ENCODE peak calls at places on chromosomes 7 and 10, in five cellular contexts. One of them, this sample, is unnamed. For H3K4me1, the result is how much of the 10 kb centered on the place peaks cover.

GRCh38 chr7:22672892-22673637 is 53.9 kb upstream of the IL6 start:
- DNase-seq in aorta: no peak
- DNase-seq in SK-N-SH: no peak
- DNase-seq in H9: no peak
- DNase-seq in gastrocnemius medialis: no peak
- DNase-seq in this sample: no peak

GRCh38 chr7:37283701-37284100 is 165.0 kb downstream of the ELMO1 start:
- DNase-seq in aorta: no peak
- DNase-seq in SK-N-SH: no peak
- DNase-seq in H9: no peak
- DNase-seq in gastrocnemius medialis: no peak
- DNase-seq in this sample: no peak

GRCh38 chr10:100020883-100021248 is 11.1 kb upstream of the DNMBP start:
- DNase-seq in aorta: no peak
- DNase-seq in SK-N-SH: no peak
- DNase-seq in H9: peak
- DNase-seq in gastrocnemius medialis: no peak
- DNase-seq in this sample: no peak

GRCh38 chr7:435518-436366 is 83.9 kb downstream of the PDGFA start:
- DNase-seq in aorta: no peak
- DNase-seq in SK-N-SH: no peak
- DNase-seq in H9: no peak
- DNase-seq in gastrocnemius medialis: no peak
- DNase-seq in this sample: no peak

GRCh38 chr7:23956769-23957556 is 246.9 kb downstream of the STK31 start:
- DNase-seq in aorta: no peak
- DNase-seq in SK-N-SH: no peak
- DNase-seq in H9: no peak
- DNase-seq in gastrocnemius medialis: no peak
- DNase-seq in this sample: no peak

GRCh38 chr7:124784879-124785818 is 19.6 kb upstream of the GPR37 start:
- DNase-seq in aorta: peak
- DNase-seq in SK-N-SH: peak
- DNase-seq in H9: peak
- DNase-seq in gastrocnemius medialis: no peak
- DNase-seq in this sample: peak

GRCh38 chr7:4758791-4759190 is 16.6 kb upstream of the AP5Z1 start:
- DNase-seq in aorta: no peak
- DNase-seq in SK-N-SH: no peak
- DNase-seq in H9: no peak
- DNase-seq in gastrocnemius medialis: no peak
- DNase-seq in this sample: no peak

GRCh38 chr7:128904381-128905197 is 5.9 kb downstream of the KCP start:
- DNase-seq in aorta: no peak
- DNase-seq in SK-N-SH: peak
- DNase-seq in H9: peak
- DNase-seq in gastrocnemius medialis: no peak
- DNase-seq in this sample: no peak

GRCh38 chr7:57867884-57868701 is 418.1 kb downstream of the ZNF716 start:
- DNase-seq in aorta: peak
- DNase-seq in SK-N-SH: peak
- DNase-seq in H9: no peak
- DNase-seq in gastrocnemius medialis: no peak
- DNase-seq in this sample: peak

GRCh38 chr7:136588216-136588615 is 280.2 kb upstream of the CHRM2 start:
- DNase-seq in aorta: no peak
- DNase-seq in SK-N-SH: no peak
- DNase-seq in H9: no peak
- DNase-seq in gastrocnemius medialis: no peak
- DNase-seq in this sample: no peak

GRCh38 chr10:31741473-31741872 is 187.2 kb downstream of the ARHGAP12 start:
- DNase-seq in aorta: no peak
- DNase-seq in SK-N-SH: no peak
- DNase-seq in H9: no peak
- DNase-seq in gastrocnemius medialis: no peak
- DNase-seq in this sample: no peak

GRCh38 chr7:108189733-108190388 is 59.7 kb upstream of the LAMB4 start:
- DNase-seq in aorta: no peak
- DNase-seq in SK-N-SH: no peak
- DNase-seq in H9: no peak
- DNase-seq in gastrocnemius medialis: no peak
- DNase-seq in this sample: no peak

GRCh38 chr10:33945051-33945450 is 610.6 kb upstream of the NRP1 start:
- DNase-seq in aorta: no peak
- DNase-seq in SK-N-SH: no peak
- DNase-seq in H9: no peak
- DNase-seq in gastrocnemius medialis: no peak
- DNase-seq in this sample: no peak

DNA sequence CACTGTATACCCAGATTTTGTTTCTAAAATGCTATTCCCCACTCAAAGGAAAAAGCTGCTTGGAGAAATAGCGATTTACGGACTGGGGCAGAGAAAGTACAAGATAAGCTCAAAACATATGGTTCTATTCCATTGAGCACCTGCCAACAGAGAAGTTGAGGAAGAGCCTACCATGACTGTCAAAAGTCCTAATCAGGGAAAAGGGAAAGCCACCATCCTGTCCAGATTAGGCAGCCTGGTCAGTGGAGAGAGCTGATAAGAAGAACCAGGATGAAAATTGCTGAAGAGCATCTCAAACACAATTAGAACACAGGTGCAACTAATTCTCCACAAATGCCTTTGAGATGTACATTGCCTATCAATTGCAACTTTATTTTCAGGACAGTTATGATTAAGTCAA is 104.1 kb downstream of the MYOF start:
- DNase-seq in aorta: no peak
- DNase-seq in SK-N-SH: no peak
- DNase-seq in H9: no peak
- DNase-seq in gastrocnemius medialis: no peak
- DNase-seq in this sample: no peak
- H3K4me1 ChIP-seq in aorta: under half
- H3K4me1 ChIP-seq in SK-N-SH: under half
- H3K4me1 ChIP-seq in H9: under half
- H3K4me1 ChIP-seq in gastrocnemius medialis: under half
- H3K4me1 ChIP-seq in this sample: under half

DNA sequence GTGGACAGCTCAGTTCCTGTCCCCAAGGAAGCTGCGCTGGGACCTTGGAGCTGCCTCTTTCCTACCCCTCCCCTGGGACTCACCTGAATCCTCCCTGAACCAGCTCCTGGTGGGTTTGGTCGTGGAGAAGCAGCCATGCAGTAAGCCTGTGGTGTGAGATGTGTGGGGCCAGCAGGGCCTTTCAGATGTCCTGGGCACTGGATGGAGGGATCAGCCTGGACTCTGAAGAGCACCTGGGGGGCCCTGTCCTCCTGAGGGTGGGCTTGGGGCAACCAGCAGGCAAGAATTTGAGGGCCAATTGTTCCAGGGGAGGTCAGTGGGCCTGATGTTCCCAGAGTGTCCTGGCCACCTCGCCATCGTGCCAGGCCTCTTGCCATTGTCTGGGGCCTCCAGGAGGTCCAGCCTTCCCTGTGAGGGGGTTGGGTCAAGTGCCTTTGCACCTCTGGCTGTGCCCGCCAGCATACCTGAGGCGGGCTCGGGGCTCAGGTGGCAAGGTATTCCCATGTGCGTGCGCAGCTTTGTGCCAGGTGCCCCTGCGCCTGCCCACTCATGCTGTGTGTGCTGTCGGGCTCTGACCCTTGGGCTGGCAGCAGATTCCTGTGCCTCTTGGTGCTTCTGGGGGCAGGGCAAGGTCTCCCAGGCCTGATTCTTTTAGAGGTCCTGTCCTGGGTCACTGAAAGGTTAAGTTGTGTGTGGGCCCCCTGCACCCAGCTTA is 7.3 kb downstream of the TRIM8 start:
- DNase-seq in aorta: peak
- DNase-seq in SK-N-SH: no peak
- DNase-seq in H9: no peak
- DNase-seq in gastrocnemius medialis: no peak
- DNase-seq in this sample: no peak
- H3K4me1 ChIP-seq in aorta: under half
- H3K4me1 ChIP-seq in SK-N-SH: under half
- H3K4me1 ChIP-seq in H9: under half
- H3K4me1 ChIP-seq in gastrocnemius medialis: half or more
- H3K4me1 ChIP-seq in this sample: half or more

GRCh38 chr7:134993877-134994456 is 7.7 kb downstream of the AGBL3 start:
- DNase-seq in aorta: no peak
- DNase-seq in SK-N-SH: no peak
- DNase-seq in H9: no peak
- DNase-seq in gastrocnemius medialis: no peak
- DNase-seq in this sample: no peak

GRCh38 chr7:134996097-134996550 is 9.8 kb downstream of the AGBL3 start:
- DNase-seq in aorta: no peak
- DNase-seq in SK-N-SH: peak
- DNase-seq in H9: no peak
- DNase-seq in gastrocnemius medialis: no peak
- DNase-seq in this sample: no peak

GRCh38 chr7:134991469-134992339 is 5.4 kb downstream of the AGBL3 start:
- DNase-seq in aorta: no peak
- DNase-seq in SK-N-SH: no peak
- DNase-seq in H9: no peak
- DNase-seq in gastrocnemius medialis: no peak
- DNase-seq in this sample: no peak

GRCh38 chr7:134995239-134996096 is 9.2 kb downstream of the AGBL3 start:
- DNase-seq in aorta: no peak
- DNase-seq in SK-N-SH: no peak
- DNase-seq in H9: no peak
- DNase-seq in gastrocnemius medialis: no peak
- DNase-seq in this sample: no peak

GRCh38 chr7:134992626-134993179 is 6.4 kb downstream of the AGBL3 start:
- DNase-seq in aorta: no peak
- DNase-seq in SK-N-SH: no peak
- DNase-seq in H9: no peak
- DNase-seq in gastrocnemius medialis: no peak
- DNase-seq in this sample: no peak
- H3K4me1 ChIP-seq in aorta: under half
- H3K4me1 ChIP-seq in SK-N-SH: under half
- H3K4me1 ChIP-seq in H9: under half
- H3K4me1 ChIP-seq in gastrocnemius medialis: under half
- H3K4me1 ChIP-seq in this sample: under half

GRCh38 chr10:103455235-103455634 is 3.1 kb upstream of the CALHM2 start:
- DNase-seq in aorta: no peak
- DNase-seq in SK-N-SH: no peak
- DNase-seq in H9: peak
- DNase-seq in gastrocnemius medialis: no peak
- DNase-seq in this sample: no peak
- H3K4me1 ChIP-seq in aorta: under half
- H3K4me1 ChIP-seq in SK-N-SH: under half
- H3K4me1 ChIP-seq in H9: under half
- H3K4me1 ChIP-seq in gastrocnemius medialis: under half
- H3K4me1 ChIP-seq in this sample: under half

GRCh38 chr10:95640891-95641315 is 15.6 kb downstream of the ALDH18A1 start:
- DNase-seq in aorta: no peak
- DNase-seq in SK-N-SH: no peak
- DNase-seq in H9: no peak
- DNase-seq in gastrocnemius medialis: no peak
- DNase-seq in this sample: no peak

GRCh38 chr10:95650232-95650631 is 6.3 kb downstream of the ALDH18A1 start:
- DNase-seq in aorta: no peak
- DNase-seq in SK-N-SH: no peak
- DNase-seq in H9: peak
- DNase-seq in gastrocnemius medialis: no peak
- DNase-seq in this sample: no peak

GRCh38 chr10:95648138-95648537 is 8.4 kb downstream of the ALDH18A1 start:
- DNase-seq in aorta: no peak
- DNase-seq in SK-N-SH: no peak
- DNase-seq in H9: no peak
- DNase-seq in gastrocnemius medialis: no peak
- DNase-seq in this sample: no peak

GRCh38 chr10:95646160-95646559 is 10.4 kb downstream of the ALDH18A1 start:
- DNase-seq in aorta: no peak
- DNase-seq in SK-N-SH: no peak
- DNase-seq in H9: no peak
- DNase-seq in gastrocnemius medialis: no peak
- DNase-seq in this sample: no peak

GRCh38 chr10:95644935-95645334 is 11.6 kb downstream of the ALDH18A1 start:
- DNase-seq in aorta: no peak
- DNase-seq in SK-N-SH: no peak
- DNase-seq in H9: no peak
- DNase-seq in gastrocnemius medialis: no peak
- DNase-seq in this sample: no peak
- H3K4me1 ChIP-seq in aorta: under half
- H3K4me1 ChIP-seq in SK-N-SH: under half
- H3K4me1 ChIP-seq in H9: under half
- H3K4me1 ChIP-seq in gastrocnemius medialis: under half
- H3K4me1 ChIP-seq in this sample: under half

GRCh38 chr7:123637203-123637602 is 18.5 kb upstream of the LMOD2 start:
- DNase-seq in aorta: no peak
- DNase-seq in SK-N-SH: no peak
- DNase-seq in H9: no peak
- DNase-seq in gastrocnemius medialis: no peak
- DNase-seq in this sample: no peak
- H3K4me1 ChIP-seq in aorta: under half
- H3K4me1 ChIP-seq in SK-N-SH: under half
- H3K4me1 ChIP-seq in H9: under half
- H3K4me1 ChIP-seq in gastrocnemius medialis: half or more
- H3K4me1 ChIP-seq in this sample: under half

GRCh38 chr10:43396928-43397624 is 11.9 kb downstream of the HNRNPF start:
- DNase-seq in aorta: peak
- DNase-seq in SK-N-SH: peak
- DNase-seq in H9: peak
- DNase-seq in gastrocnemius medialis: peak
- DNase-seq in this sample: peak

GRCh38 chr10:43396061-43396927 is 12.7 kb downstream of the HNRNPF start:
- DNase-seq in aorta: peak
- DNase-seq in SK-N-SH: peak
- DNase-seq in H9: peak
- DNase-seq in gastrocnemius medialis: peak
- DNase-seq in this sample: peak

GRCh38 chr10:43401627-43402026 is 7.4 kb downstream of the HNRNPF start:
- DNase-seq in aorta: no peak
- DNase-seq in SK-N-SH: no peak
- DNase-seq in H9: peak
- DNase-seq in gastrocnemius medialis: no peak
- DNase-seq in this sample: no peak

GRCh38 chr10:43399911-43400310 is 9.1 kb downstream of the HNRNPF start:
- DNase-seq in aorta: no peak
- DNase-seq in SK-N-SH: no peak
- DNase-seq in H9: no peak
- DNase-seq in gastrocnemius medialis: no peak
- DNase-seq in this sample: peak

GRCh38 chr10:43398939-43399871 is 9.8 kb downstream of the HNRNPF start:
- DNase-seq in aorta: no peak
- DNase-seq in SK-N-SH: no peak
- DNase-seq in H9: no peak
- DNase-seq in gastrocnemius medialis: no peak
- DNase-seq in this sample: no peak
- H3K4me1 ChIP-seq in aorta: under half
- H3K4me1 ChIP-seq in SK-N-SH: half or more
- H3K4me1 ChIP-seq in H9: under half
- H3K4me1 ChIP-seq in gastrocnemius medialis: half or more
- H3K4me1 ChIP-seq in this sample: half or more